ENCODE peak calls at places on chromosome 11, in ten cellular contexts. D is astrocyte of the cerebellum, G is AG04450, U is BJ, L is H9, Q is heart right ventricle, K is foreskin keratinocyte, E is progenitor cell of endocrine pancreas, I is heart left ventricle, V is activated B cell treated with CpG ODN at 0.5 μM for 24 hours. F is an unnamed sample.

GRCh38 chr11:17381156-17381555 is 7.3 kb downstream of the KCNJ11 start:
- DNase-seq in D (no peak), G (no peak), U (no peak), L (no peak), Q (no peak), K (no peak), E (no peak), I (no peak), V (no peak), F (no peak)

GRCh38 chr11:69437001-69437875 is 44.2 kb upstream of the LINC01488 start:
- DNase-seq in D (no peak), G (no peak), U (no peak), L (peak), Q (no peak), K (peak), E (peak), I (no peak), V (no peak), F (no peak)

GRCh38 chr11:65712633-65713076 is 603 bp downstream of the KAT5 start:
- DNase-seq in D (no peak), G (no peak), U (no peak), L (no peak), Q (no peak), K (no peak), E (no peak), I (no peak), V (no peak), F (no peak)

GRCh38 chr11:6623391-6624363 is 4.5 kb upstream of the TPP1 start:
- DNase-seq in D (no peak), G (no peak), U (no peak), L (no peak), Q (no peak), K (no peak), E (no peak), I (no peak), V (peak), F (no peak)

GRCh38 chr11:105489431-105489830 is 120.4 kb upstream of the GRIA4 start:
- DNase-seq in D (peak), G (no peak), U (no peak), L (no peak), Q (no peak), K (no peak), E (no peak), I (no peak), V (no peak), F (no peak)

GRCh38 chr11:45921561-45922424 is 663 bp upstream of the LARGE2 start:
- DNase-seq in D (no peak), G (no peak), U (no peak), L (peak), Q (no peak), K (no peak), E (peak), I (no peak), V (peak), F (peak)

GRCh38 chr11:24932110-24933000 is 435.5 kb downstream of the LUZP2 start:
- DNase-seq in D (no peak), G (no peak), U (no peak), L (no peak), Q (no peak), K (peak), E (no peak), I (no peak), V (no peak), F (no peak)

GRCh38 chr11:118265954-118266353 is 1.9 kb upstream of the MPZL2 start:
- DNase-seq in D (no peak), G (no peak), U (no peak), L (no peak), Q (peak), K (no peak), E (no peak), I (peak), V (no peak), F (no peak)

GRCh38 chr11:235998-236773 is at the start of gene SIRT3:
- DNase-seq in D (peak), G (peak), U (no peak), L (peak), Q (peak), K (peak), E (peak), I (peak), V (peak), F (peak)

GRCh38 chr11:86805873-86806310 is 5.5 kb downstream of the PRSS23 start:
- DNase-seq in D (no peak), G (no peak), U (no peak), L (no peak), Q (no peak), K (no peak), E (no peak), I (no peak), V (no peak), F (no peak)

GRCh38 chr11:74269161-74269809 is 42.2 kb downstream of the P4HA3 start:
- DNase-seq in D (no peak), G (peak), U (no peak), L (no peak), Q (no peak), K (no peak), E (no peak), I (no peak), V (no peak), F (no peak)

DNA sequence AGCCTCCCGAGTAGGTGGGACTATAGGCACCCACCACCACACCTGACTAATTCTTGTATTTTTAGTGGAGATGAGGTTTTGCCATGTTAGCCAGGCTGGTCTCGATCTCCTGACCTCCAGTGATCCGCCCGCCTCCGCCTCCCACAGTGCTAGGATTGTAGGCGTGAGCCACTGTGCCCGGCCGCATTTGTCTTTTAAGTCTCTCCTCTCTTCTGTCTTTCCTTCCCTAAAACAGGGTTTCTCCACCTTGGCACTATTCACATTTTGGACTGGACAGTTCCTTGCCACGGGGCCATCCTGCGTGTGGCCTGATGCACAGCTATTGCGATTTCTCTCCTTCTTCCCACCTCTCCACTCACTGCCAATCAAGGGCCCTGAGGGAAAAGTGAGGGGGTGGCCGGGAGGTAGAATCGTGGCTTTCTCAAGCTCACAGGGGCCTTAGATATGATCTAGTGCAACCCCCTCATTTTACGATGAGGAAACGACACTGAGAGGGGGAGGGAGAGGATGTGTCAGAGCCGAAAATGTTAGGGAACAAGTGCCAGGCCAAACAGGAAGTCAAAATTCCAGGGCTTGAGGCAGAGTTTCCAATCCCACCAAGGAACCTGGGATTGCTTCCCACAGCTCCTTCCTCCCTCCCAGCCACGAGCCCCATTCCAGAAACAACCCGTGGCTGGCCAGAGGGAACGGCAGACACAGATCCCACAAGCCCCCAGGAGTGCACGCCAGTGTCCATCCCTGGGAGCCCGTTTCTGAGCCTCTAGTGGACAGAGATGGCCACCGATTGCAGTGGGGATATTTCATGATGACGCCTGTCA is 21.2 kb downstream of the SCGB1A1 start:
- DNase-seq in D (no peak), G (no peak), U (no peak), L (no peak), Q (peak), K (no peak), E (no peak), I (peak), V (no peak), F (no peak)
- TF ChIP-seq CTCF in D (peak), G (peak), U (peak), L (no peak), Q (no peak), K (no peak), E (no peak), I (no peak), V (no peak), F (no peak)

GRCh38 chr11:96035744-96036087 is 111.8 kb upstream of the MTMR2 start:
- DNase-seq in D (no peak), G (no peak), U (no peak), L (no peak), Q (no peak), K (no peak), E (no peak), I (no peak), V (no peak), F (no peak)

GRCh38 chr11:96036863-96037262 is 113.0 kb upstream of the MTMR2 start:
- DNase-seq in D (no peak), G (no peak), U (no peak), L (no peak), Q (no peak), K (no peak), E (no peak), I (no peak), V (no peak), F (no peak)

GRCh38 chr11:96037267-96037990 is 113.5 kb upstream of the MTMR2 start:
- DNase-seq in D (peak), G (no peak), U (no peak), L (no peak), Q (no peak), K (peak), E (no peak), I (no peak), V (no peak), F (no peak)

GRCh38 chr11:96035031-96035743 is 111.3 kb upstream of the MTMR2 start:
- DNase-seq in D (no peak), G (no peak), U (no peak), L (no peak), Q (no peak), K (no peak), E (no peak), I (no peak), V (no peak), F (no peak)

GRCh38 chr11:96038046-96038445 is 114.1 kb upstream of the MTMR2 start:
- DNase-seq in D (no peak), G (no peak), U (no peak), L (no peak), Q (no peak), K (peak), E (no peak), I (no peak), V (no peak), F (no peak)
- TF ChIP-seq CTCF in D (no peak), G (no peak), U (no peak), L (no peak), Q (no peak), K (no peak), E (no peak), I (no peak), V (no peak), F (no peak)

DNA sequence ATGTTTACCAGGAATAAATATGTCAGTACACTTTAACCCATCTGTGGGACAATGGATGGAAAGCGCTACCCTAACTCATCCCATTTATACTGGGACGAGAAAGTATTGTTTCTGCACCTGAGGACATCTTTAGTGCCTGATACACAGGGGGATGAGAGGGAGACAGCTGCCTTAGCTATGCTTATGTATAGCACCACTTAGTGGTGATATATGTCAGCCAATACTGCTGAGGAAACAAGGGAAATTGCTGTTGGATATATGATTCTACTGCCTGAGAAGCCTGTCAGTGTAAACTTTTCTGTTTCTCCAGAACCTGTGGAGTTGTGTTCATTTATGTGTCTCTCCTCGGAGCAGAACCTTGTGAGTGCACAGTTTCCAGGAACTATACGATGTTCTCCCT is 13.3 kb upstream of the CEP295 start:
- DNase-seq in D (no peak), G (no peak), U (no peak), L (no peak), Q (no peak), K (no peak), E (no peak), I (no peak), V (no peak), F (no peak)
- TF ChIP-seq CTCF in D (peak), G (peak), U (peak), L (peak), Q (no peak), K (peak), E (peak), I (peak), V (no peak), F (no peak)

GRCh38 chr11:96155627-96156378 is 187.2 kb downstream of the MAML2 start:
- DNase-seq in D (peak), G (peak), U (peak), L (peak), Q (peak), K (peak), E (no peak), I (peak), V (peak), F (peak)
- TF ChIP-seq CTCF in D (peak), G (peak), U (peak), L (peak), Q (no peak), K (peak), E (no peak), I (peak), V (no peak), F (no peak)

DNA sequence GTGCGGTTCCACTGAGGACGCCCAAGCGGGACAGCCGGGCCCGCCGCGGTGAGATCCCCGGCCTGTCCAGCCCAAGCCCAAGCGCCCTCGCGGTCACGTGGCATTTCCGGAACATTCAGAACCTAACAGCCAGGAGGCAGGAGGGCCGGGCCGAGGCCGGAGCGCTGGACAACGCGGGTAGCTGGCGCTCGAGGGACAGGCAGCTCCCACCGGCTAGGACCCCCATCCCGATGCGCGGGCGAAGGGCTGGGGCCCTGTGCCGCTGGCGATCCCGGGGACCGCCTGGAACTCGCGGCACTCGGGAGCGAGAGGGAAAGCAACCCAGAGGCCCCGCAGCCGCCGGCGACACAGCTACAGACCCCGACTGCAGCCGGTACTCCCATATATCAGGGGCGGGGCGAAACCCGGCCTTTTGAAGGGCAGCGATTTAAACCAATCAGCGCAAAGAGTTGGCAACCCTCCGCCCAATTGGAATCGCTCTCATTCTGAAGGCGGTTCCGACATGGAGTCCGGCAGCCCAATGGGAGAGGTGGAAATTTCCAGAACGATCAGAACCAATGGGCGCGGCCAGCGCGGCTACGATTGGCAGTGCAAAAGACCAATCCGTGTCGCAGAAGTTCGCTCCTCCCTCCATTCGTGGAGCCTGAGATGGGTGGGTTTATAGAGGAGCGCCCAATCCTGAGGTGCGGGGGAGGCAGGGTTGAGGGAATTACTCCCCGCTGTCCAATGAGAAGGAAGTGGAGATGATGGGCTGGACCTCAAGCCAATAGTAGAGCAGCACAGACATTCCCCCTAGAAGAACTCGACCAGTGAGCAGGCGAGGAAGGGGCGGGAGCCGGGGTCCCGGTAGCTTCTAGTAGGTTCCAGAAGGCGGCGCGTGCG is at the start of gene STIP1:
- DNase-seq in D (peak), G (peak), U (peak), L (peak), Q (peak), K (peak), E (peak), I (peak), V (peak), F (peak)
- TF ChIP-seq CTCF in D (peak), G (peak), U (peak), L (peak), Q (peak), K (peak), E (peak), I (peak), V (no peak), F (no peak)

DNA sequence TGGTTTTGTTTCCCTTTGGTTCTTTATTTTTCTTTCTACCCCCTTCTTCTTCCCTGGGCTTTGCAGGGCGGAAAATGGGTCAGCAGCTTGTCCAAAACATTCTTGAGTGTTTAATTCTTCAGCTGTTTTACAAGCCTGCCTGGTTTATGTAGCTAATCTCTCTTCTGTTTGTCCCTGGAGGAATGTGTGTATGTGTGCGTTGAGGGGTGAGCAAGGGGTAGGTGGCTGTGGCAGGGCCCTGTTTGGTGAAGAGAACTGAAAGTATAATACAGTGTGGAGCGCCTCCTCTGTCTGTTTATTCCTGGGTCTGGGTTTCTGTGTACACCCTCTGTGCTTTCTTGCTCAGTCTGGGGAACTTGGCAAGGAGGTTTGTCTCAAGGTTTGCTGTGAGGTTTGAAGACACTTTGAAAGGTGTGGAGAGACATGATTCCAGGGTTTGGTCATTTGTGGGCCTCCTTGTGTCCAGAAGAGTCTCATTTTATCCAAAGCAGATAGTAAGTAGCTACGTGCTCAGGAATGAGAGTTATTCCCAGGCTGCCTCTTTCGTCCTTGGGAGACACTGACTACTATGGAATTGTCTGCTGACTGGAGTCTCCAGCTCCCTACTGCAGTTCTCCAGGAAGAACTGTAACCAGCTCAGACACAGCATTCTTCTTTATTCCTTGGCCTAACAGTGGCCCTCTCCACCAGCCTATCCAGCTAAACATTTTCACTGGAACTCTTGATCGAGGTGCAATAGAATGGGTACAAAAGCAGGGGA is 175.6 kb downstream of the ADAMTS15 start:
- DNase-seq in D (no peak), G (no peak), U (no peak), L (no peak), Q (no peak), K (no peak), E (no peak), I (no peak), V (no peak), F (no peak)
- TF ChIP-seq CTCF in D (no peak), G (peak), U (peak), L (no peak), Q (no peak), K (no peak), E (no peak), I (peak), V (no peak), F (no peak)

DNA sequence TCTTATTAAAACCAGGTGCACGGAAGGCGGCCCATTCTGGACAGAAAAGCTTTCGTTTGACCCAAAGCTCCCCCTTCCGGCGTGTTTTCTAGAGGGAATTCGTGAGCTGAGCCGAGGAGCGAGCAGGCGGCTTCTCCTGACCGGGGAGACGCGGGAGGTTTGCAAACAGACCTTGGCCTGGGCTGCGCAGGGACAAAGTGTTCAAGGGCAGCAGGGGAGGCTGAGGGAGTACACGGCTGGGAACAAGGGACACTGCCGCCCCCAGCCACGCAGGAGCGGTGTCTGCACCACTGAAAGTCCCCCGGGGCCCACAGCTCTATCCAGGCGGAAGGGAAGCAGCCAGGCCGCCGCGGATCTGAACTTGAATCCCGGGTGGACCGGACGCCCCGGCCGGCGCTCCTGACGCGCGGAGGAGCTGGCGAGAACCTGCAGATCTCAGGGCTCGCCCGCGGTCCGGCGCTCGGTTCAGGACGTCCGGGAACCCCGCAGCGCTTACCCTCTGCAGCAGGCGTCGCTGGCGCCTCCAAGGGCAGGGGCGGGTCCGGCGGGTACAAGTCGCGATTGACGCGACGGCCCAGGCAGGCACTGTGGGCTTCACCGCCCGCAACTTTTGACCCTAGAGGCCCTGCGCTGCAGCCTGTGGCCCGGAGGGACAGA is 101.9 kb downstream of the WT1 start:
- DNase-seq in D (peak), G (peak), U (no peak), L (peak), Q (peak), K (no peak), E (peak), I (peak), V (no peak), F (peak)
- TF ChIP-seq CTCF in D (peak), G (peak), U (peak), L (peak), Q (no peak), K (peak), E (peak), I (peak), V (no peak), F (peak)

F was measured in CD14-positive monocyte.